ENCODE peak calls at places on chromosomes 12 and 14, in seven cellular contexts. One of them, this sample, is unnamed.

GRCh38 chr14:52299692-52300278 is 14.3 kb upstream of the PTGER2 start:
- DNase-seq in fibroblast of lung: peak; percentile 58
- DNase-seq in breast epithelium: no peak
- DNase-seq in NT2/D1: no peak
- DNase-seq in H7: peak; percentile 36
- DNase-seq in psoas muscle: no peak
- DNase-seq in uterus: no peak
- DNase-seq in this sample: no peak

GRCh38 chr14:68232643-68233055 is 413.1 kb downstream of the RAD51B start:
- DNase-seq in psoas muscle: no peak
- DNase-seq in fibroblast of lung: peak; percentile 100
- DNase-seq in H7: peak; percentile 43
- DNase-seq in breast epithelium: no peak
- DNase-seq in NT2/D1: no peak
- DNase-seq in uterus: peak; percentile 90
- DNase-seq in this sample: peak; percentile 75

GRCh38 chr12:52041695-52042123 is 9.5 kb upstream of the NR4A1 start:
- DNase-seq in NT2/D1: no peak
- DNase-seq in breast epithelium: peak; percentile 77
- DNase-seq in uterus: no peak
- DNase-seq in H7: peak; percentile 75
- DNase-seq in fibroblast of lung: no peak
- DNase-seq in psoas muscle: no peak
- DNase-seq in this sample: peak; percentile 93

GRCh38 chr14:103136388-103137271 is 13.4 kb downstream of the TNFAIP2 start:
- DNase-seq in breast epithelium: no peak
- DNase-seq in psoas muscle: peak; percentile 44
- DNase-seq in fibroblast of lung: peak; percentile 64
- DNase-seq in H7: peak; percentile 82
- DNase-seq in NT2/D1: no peak
- DNase-seq in uterus: peak; percentile 63
- DNase-seq in this sample: peak; percentile 56

GRCh38 chr14:84234281-84234680 is 1295.7 kb upstream of the FLRT2 start:
- DNase-seq in fibroblast of lung: no peak
- DNase-seq in psoas muscle: no peak
- DNase-seq in breast epithelium: no peak
- DNase-seq in uterus: no peak
- DNase-seq in NT2/D1: no peak
- DNase-seq in H7: no peak
- DNase-seq in this sample: no peak

GRCh38 chr14:99177046-99177655 is 94.8 kb downstream of the BCL11B start:
- DNase-seq in uterus: no peak
- DNase-seq in psoas muscle: no peak
- DNase-seq in breast epithelium: no peak
- DNase-seq in H7: peak; percentile 22
- DNase-seq in NT2/D1: no peak
- DNase-seq in fibroblast of lung: no peak
- DNase-seq in this sample: no peak

GRCh38 chr14:36520601-36521525 is 831 bp upstream of the NKX2-1 start:
- DNase-seq in H7: peak; percentile 93
- DNase-seq in uterus: no peak
- DNase-seq in breast epithelium: no peak
- DNase-seq in psoas muscle: no peak
- DNase-seq in fibroblast of lung: no peak
- DNase-seq in NT2/D1: no peak
- DNase-seq in this sample: no peak

GRCh38 chr12:116426391-116427136 is 132.6 kb upstream of the MAP1LC3B2 start:
- DNase-seq in NT2/D1: peak; percentile 98
- DNase-seq in H7: peak; percentile 66
- DNase-seq in uterus: peak; percentile 91
- DNase-seq in breast epithelium: peak; percentile 84
- DNase-seq in psoas muscle: peak; percentile 74
- DNase-seq in fibroblast of lung: peak; percentile 97
- DNase-seq in this sample: peak; percentile 88

GRCh38 chr12:124277394-124278222 is 17.3 kb upstream of the RFLNA start:
- DNase-seq in psoas muscle: no peak
- DNase-seq in breast epithelium: no peak
- DNase-seq in H7: peak; percentile 62
- DNase-seq in NT2/D1: no peak
- DNase-seq in fibroblast of lung: no peak
- DNase-seq in uterus: no peak
- DNase-seq in this sample: no peak

GRCh38 chr14:32129124-32129523 is 52.0 kb downstream of the ARHGAP5 start:
- DNase-seq in uterus: no peak
- DNase-seq in NT2/D1: no peak
- DNase-seq in psoas muscle: no peak
- DNase-seq in H7: no peak
- DNase-seq in fibroblast of lung: peak; percentile 87
- DNase-seq in breast epithelium: no peak
- DNase-seq in this sample: no peak

DNA sequence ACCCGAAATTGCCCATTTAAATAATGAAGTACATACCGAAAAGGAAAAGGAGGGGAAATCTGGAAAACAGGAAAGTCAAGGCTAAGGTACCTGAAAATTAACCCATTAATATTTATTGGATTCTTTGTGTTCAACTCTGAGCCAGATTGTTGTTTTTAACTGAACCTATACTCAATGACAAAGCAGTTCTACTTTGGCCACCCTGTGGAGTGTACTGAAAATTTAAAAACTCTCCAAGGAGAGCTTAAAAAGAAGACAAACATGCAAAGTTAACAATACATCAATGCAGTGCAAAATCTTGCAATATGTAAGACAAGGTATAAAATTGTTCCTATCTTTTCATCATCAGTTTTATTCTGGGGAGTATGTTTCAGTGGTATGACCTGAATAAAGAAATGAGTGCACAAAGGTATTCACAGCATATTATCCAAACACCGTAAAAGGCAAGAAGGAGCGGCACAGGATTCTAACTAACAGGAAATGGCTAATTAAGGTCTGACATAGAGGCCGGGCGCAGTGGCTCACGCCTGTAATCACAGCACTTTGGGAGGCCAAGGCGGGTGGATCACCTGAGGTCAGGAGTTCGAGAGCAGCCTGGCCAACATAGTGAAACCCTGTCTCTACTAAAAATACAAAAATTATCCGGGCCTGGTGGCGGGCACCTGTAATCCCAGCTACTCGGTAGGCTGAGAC is 1.7 kb downstream of the USP44 start:
- DNase-seq in H7: no peak
- DNase-seq in fibroblast of lung: no peak
- DNase-seq in breast epithelium: no peak
- DNase-seq in NT2/D1: no peak
- DNase-seq in uterus: no peak
- DNase-seq in psoas muscle: no peak
- DNase-seq in this sample: no peak
- H3K4me3 ChIP-seq in H7: peak overlapping the region; percentile 96
- H3K4me3 ChIP-seq in fibroblast of lung: no peak overlapping the region
- H3K4me3 ChIP-seq in breast epithelium: peak overlapping the region; percentile 87
- H3K4me3 ChIP-seq in NT2/D1: peak overlapping the region; percentile 83
- H3K4me3 ChIP-seq in uterus: peak overlapping the region; percentile 58
- H3K4me3 ChIP-seq in psoas muscle: peak overlapping the region; percentile 72
- H3K4me3 ChIP-seq in this sample: peak overlapping the region; percentile 68

DNA sequence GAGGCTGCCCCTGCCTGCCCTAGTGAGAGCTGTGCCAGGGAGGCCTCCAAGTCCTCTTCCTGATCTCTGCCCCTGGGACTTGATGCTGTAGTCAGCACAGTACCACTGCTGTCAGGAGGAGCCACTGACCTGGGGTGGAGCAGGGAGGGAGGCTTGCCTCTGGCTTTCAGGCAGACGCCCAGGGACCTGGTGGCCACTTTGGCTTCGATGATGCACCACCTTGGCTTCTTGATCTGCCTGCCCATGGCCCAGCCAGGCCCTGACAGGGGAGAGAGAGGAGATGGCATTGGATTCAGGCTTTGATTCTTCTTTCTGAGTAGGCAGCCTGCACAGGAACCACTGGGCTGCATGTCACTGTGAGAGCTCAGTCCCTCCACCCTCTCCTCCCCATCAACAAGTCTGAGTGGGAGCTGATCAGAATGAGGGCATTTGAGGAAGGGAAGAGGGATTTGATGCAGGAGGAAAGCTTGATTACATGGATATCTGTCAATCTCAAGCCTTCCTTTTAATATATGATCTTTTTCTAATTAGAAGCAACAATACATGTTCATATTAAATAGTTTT is 24.7 kb downstream of the TMEM63C start:
- DNase-seq in H7: no peak
- DNase-seq in uterus: no peak
- DNase-seq in psoas muscle: no peak
- DNase-seq in NT2/D1: no peak
- DNase-seq in breast epithelium: no peak
- DNase-seq in fibroblast of lung: no peak
- DNase-seq in this sample: no peak
- H3K36me3 ChIP-seq in H7: no peaks in the 10 kb centered on the region
- H3K36me3 ChIP-seq in uterus: no peaks in the 10 kb centered on the region
- H3K36me3 ChIP-seq in psoas muscle: no peaks in the 10 kb centered on the region
- H3K36me3 ChIP-seq in NT2/D1: no peaks in the 10 kb centered on the region
- H3K36me3 ChIP-seq in breast epithelium: no peaks in the 10 kb centered on the region
- H3K36me3 ChIP-seq in fibroblast of lung: no peaks in the 10 kb centered on the region
- H3K36me3 ChIP-seq in this sample: no peaks in the 10 kb centered on the region

DNA sequence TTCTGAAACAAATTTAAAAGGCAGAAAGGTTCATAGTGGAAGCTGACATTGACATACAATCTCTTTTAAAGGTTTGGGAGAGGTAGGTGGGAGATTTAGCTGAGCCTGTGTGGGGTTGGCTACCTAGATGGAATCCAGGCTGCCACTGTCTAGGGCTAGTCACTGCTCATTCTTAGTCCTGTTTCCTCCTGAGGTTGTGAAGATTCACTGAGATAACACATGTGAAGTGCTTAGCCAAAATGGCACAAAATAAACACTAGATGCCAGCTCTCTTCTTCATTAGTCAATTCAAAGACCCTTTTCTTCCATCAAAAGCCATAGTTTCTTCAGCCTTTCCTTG is 3.3 kb downstream of the MYF6 start:
- DNase-seq in H7: no peak
- DNase-seq in fibroblast of lung: no peak
- DNase-seq in psoas muscle: no peak
- DNase-seq in uterus: no peak
- DNase-seq in breast epithelium: no peak
- DNase-seq in NT2/D1: no peak
- DNase-seq in this sample: no peak
- H3K4me3 ChIP-seq in H7: no peak overlapping the region
- H3K4me3 ChIP-seq in fibroblast of lung: no peak overlapping the region
- H3K4me3 ChIP-seq in psoas muscle: peak overlapping the region; percentile 76
- H3K4me3 ChIP-seq in uterus: no peak overlapping the region
- H3K4me3 ChIP-seq in breast epithelium: no peak overlapping the region
- H3K4me3 ChIP-seq in NT2/D1: no peak overlapping the region
- H3K4me3 ChIP-seq in this sample: no peak overlapping the region

GRCh38 chr14:102044566-102044965 is 42.3 kb downstream of the HSP90AA1 start:
- DNase-seq in breast epithelium: no peak
- DNase-seq in uterus: no peak
- DNase-seq in NT2/D1: no peak
- DNase-seq in H7: peak; percentile 11
- DNase-seq in fibroblast of lung: no peak
- DNase-seq in psoas muscle: no peak
- DNase-seq in this sample: no peak

GRCh38 chr14:102049258-102050025 is 37.4 kb downstream of the HSP90AA1 start:
- DNase-seq in NT2/D1: no peak
- DNase-seq in uterus: no peak
- DNase-seq in breast epithelium: no peak
- DNase-seq in fibroblast of lung: no peak
- DNase-seq in H7: peak; percentile 28
- DNase-seq in psoas muscle: no peak
- DNase-seq in this sample: no peak

GRCh38 chr14:102043251-102044025 is 43.4 kb downstream of the HSP90AA1 start:
- DNase-seq in fibroblast of lung: no peak
- DNase-seq in psoas muscle: peak; percentile 86
- DNase-seq in H7: peak; percentile 12
- DNase-seq in NT2/D1: no peak
- DNase-seq in uterus: no peak
- DNase-seq in breast epithelium: no peak
- DNase-seq in this sample: no peak

GRCh38 chr14:102047808-102048540 is 38.9 kb downstream of the HSP90AA1 start:
- DNase-seq in fibroblast of lung: no peak
- DNase-seq in uterus: no peak
- DNase-seq in breast epithelium: no peak
- DNase-seq in H7: peak; percentile 21
- DNase-seq in psoas muscle: no peak
- DNase-seq in NT2/D1: no peak
- DNase-seq in this sample: no peak

GRCh38 chr14:102046337-102047278 is 40.2 kb downstream of the HSP90AA1 start:
- DNase-seq in fibroblast of lung: peak; percentile 56
- DNase-seq in H7: peak; percentile 95
- DNase-seq in uterus: peak; percentile 69
- DNase-seq in NT2/D1: peak; percentile 83
- DNase-seq in psoas muscle: peak; percentile 96
- DNase-seq in breast epithelium: peak; percentile 90
- DNase-seq in this sample: peak; percentile 87
- H3K36me3 ChIP-seq in fibroblast of lung: peaks cover 56% of the 10 kb centered on the region
- H3K36me3 ChIP-seq in H7: peaks cover 63% of the 10 kb centered on the region
- H3K36me3 ChIP-seq in uterus: peaks cover 3% of the 10 kb centered on the region
- H3K36me3 ChIP-seq in NT2/D1: peaks cover 77% of the 10 kb centered on the region
- H3K36me3 ChIP-seq in psoas muscle: peaks cover 97% of the 10 kb centered on the region
- H3K36me3 ChIP-seq in breast epithelium: peaks cover 24% of the 10 kb centered on the region
- H3K36me3 ChIP-seq in this sample: peaks cover 91% of the 10 kb centered on the region